ENCODE peak calls at places on chromosomes 11 and 22, in seven cellular contexts. R is kidney glomerular epithelial cell; T is CD8-positive, alpha-beta memory T cell; A is ELF-1; O is activated T-cell treated with anti-CD3 and anti-CD28 coated beads, Interleukin-2, amount 50 U/mL, for 48 hours; Z is Right ventricle myocardium superior; H is activated gamma-delta T cell treated with Interleukin-2 at 50 U/mL for 16 hours. Y is an unnamed sample.

GRCh38 chr11:2796508-2797180 is 88.9 kb downstream of the CDKN1C start:
- DNase-seq in R (no peak), A (no peak), O (no peak), T (peak; percentile 0), Z (peak; percentile 13), H (peak; percentile 1), Y (no peak)

GRCh38 chr11:79708319-79708928 is 267.6 kb upstream of the TENM4 start:
- DNase-seq in T (no peak), O (no peak), A (peak; percentile 67), R (peak; percentile 62), Z (no peak), H (no peak), Y (no peak)

GRCh38 chr11:134543144-134544044 is 131.4 kb upstream of the B3GAT1 start:
- DNase-seq in T (no peak), H (no peak), R (no peak), Z (no peak), O (no peak), A (no peak), Y (no peak)

GRCh38 chr22:32836286-32836859 is 34.9 kb downstream of the TIMP3 start:
- DNase-seq in R (peak; percentile 26), T (no peak), A (no peak), Z (no peak), H (no peak), O (no peak), Y (no peak)

GRCh38 chr11:118694771-118695170 is 15.3 kb upstream of the TREH start:
- DNase-seq in A (no peak), O (no peak), R (no peak), T (no peak), H (no peak), Z (no peak), Y (no peak)

GRCh38 chr22:44448271-44448780 is 49.7 kb downstream of the RTL6 start:
- DNase-seq in A (no peak), T (no peak), O (no peak), H (no peak), R (peak; percentile 95), Z (peak; percentile 86), Y (no peak)

GRCh38 chr11:78256962-78257361 is 68.2 kb downstream of the USP35 start:
- DNase-seq in O (no peak), R (peak; percentile 37), T (no peak), H (no peak), A (no peak), Z (peak; percentile 88), Y (no peak)

GRCh38 chr22:19039796-19040580 is 82.2 kb downstream of the DGCR2 start:
- DNase-seq in A (no peak), Z (no peak), O (no peak), R (no peak), H (no peak), T (no peak), Y (no peak)

GRCh38 chr11:124923296-124923695 is 4.2 kb downstream of the HEPN1 start:
- DNase-seq in Z (no peak), O (no peak), T (no peak), A (no peak), R (no peak), H (no peak), Y (peak; percentile 28)

GRCh38 chr22:23251445-23252093 is 71.3 kb downstream of the BCR start:
- DNase-seq in R (no peak), Z (no peak), O (peak; percentile 52), A (no peak), H (no peak), T (no peak), Y (no peak)

GRCh38 chr22:26450453-26451185 is 21.6 kb downstream of the ASPHD2 start:
- DNase-seq in T (no peak), Z (no peak), O (no peak), R (no peak), H (no peak), A (no peak), Y (no peak)

GRCh38 chr22:17914474-17914873 is 109.9 kb downstream of the MICAL3 start:
- DNase-seq in T (no peak), R (no peak), O (no peak), Z (no peak), H (no peak), A (no peak), Y (no peak)

GRCh38 chr11:10514210-10514609 is 26.8 kb downstream of the RNF141 start:
- DNase-seq in Z (no peak), O (no peak), H (no peak), T (no peak), R (no peak), A (no peak), Y (no peak)

GRCh38 chr11:71992331-71992730 is 6.4 kb upstream of the IL18BP start:
- DNase-seq in A (no peak), Z (no peak), O (no peak), T (no peak), H (no peak), R (no peak), Y (no peak)

GRCh38 chr22:29531419-29531818 is 22.1 kb downstream of the THOC5 start:
- DNase-seq in Z (no peak), H (no peak), T (no peak), R (no peak), A (no peak), O (no peak), Y (no peak)

GRCh38 chr22:19085233-19086043 is 36.8 kb downstream of the DGCR2 start:
- DNase-seq in H (no peak), O (no peak), R (peak; percentile 25), T (no peak), A (no peak), Z (no peak), Y (no peak)

GRCh38 chr11:12066056-12066798 is 44.2 kb upstream of the MICAL2 start:
- DNase-seq in R (peak; percentile 94), H (no peak), Z (no peak), O (no peak), A (peak; percentile 57), T (no peak), Y (no peak)

GRCh38 chr11:74877132-74877531 is 71.8 kb downstream of the XRRA1 start:
- DNase-seq in O (no peak), A (no peak), Z (no peak), R (no peak), T (no peak), H (no peak), Y (no peak)

GRCh38 chr11:128472128-128473110 is 114.9 kb downstream of the ETS1 start:
- DNase-seq in R (no peak), H (no peak), Z (no peak), O (peak; percentile 73), A (no peak), T (no peak), Y (peak; percentile 37)

GRCh38 chr11:90747057-90747456 is 524.2 kb upstream of the CHORDC1 start:
- DNase-seq in R (peak; percentile 92), H (no peak), A (no peak), O (no peak), T (no peak), Z (no peak), Y (no peak)

Y was measured in CD4-positive, CD25-positive, alpha-beta regulatory T cell.